ENCODE peak calls at places on chromosomes 5 and 9, in eight cellular contexts. I is body of pancreas; J is psoas muscle; B is tibial nerve; T is breast epithelium; R is lower lobe of right lung; H is sigmoid colon; M is CD8-positive, alpha-beta T cell. U is an unnamed sample.

GRCh38 chr9:14412778-14413177 is 98.8 kb upstream of the NFIB start:
- DNase-seq in I (no peak), J (no peak), B (no peak), T (no peak), R (no peak), H (no peak), M (no peak), U (no peak)

GRCh38 chr5:111507276-111507675 is 5.1 kb downstream of the STARD4 start:
- DNase-seq in I (no peak), J (no peak), B (no peak), T (no peak), R (no peak), H (no peak), M (no peak), U (no peak)

GRCh38 chr9:116516456-116516855 is 170.6 kb upstream of the TRIM32 start:
- DNase-seq in I (no peak), J (no peak), B (no peak), T (no peak), R (no peak), H (no peak), M (no peak), U (peak)

GRCh38 chr9:8599937-8600336 is 800.4 kb upstream of the DMAC1 start:
- DNase-seq in I (no peak), J (no peak), B (no peak), T (no peak), R (no peak), H (peak), M (no peak), U (no peak)

GRCh38 chr9:14485366-14485765 is 171.4 kb upstream of the NFIB start:
- DNase-seq in I (no peak), J (no peak), B (no peak), T (no peak), R (no peak), H (no peak), M (no peak), U (peak)

GRCh38 chr5:1507016-1507375 is 16.8 kb downstream of the LPCAT1 start:
- DNase-seq in I (no peak), J (peak), B (no peak), T (no peak), R (no peak), H (no peak), M (no peak), U (no peak)

GRCh38 chr5:40386293-40386692 is 293.4 kb upstream of the PTGER4 start:
- DNase-seq in I (no peak), J (no peak), B (no peak), T (no peak), R (no peak), H (no peak), M (peak), U (peak)

GRCh38 chr9:98442541-98442940 is 187.1 kb upstream of the TBC1D2 start:
- DNase-seq in I (no peak), J (no peak), B (no peak), T (no peak), R (no peak), H (no peak), M (no peak), U (no peak)

GRCh38 chr5:115098041-115098702 is 71.5 kb downstream of the TRIM36 start:
- DNase-seq in I (peak), J (no peak), B (no peak), T (no peak), R (no peak), H (no peak), M (peak), U (peak)

GRCh38 chr9:15831384-15831783 is 278.5 kb downstream of the CCDC171 start:
- DNase-seq in I (no peak), J (no peak), B (no peak), T (no peak), R (no peak), H (no peak), M (no peak), U (no peak)

GRCh38 chr5:67202830-67203229 is 6.2 kb upstream of the CD180 start:
- DNase-seq in I (no peak), J (no peak), B (no peak), T (peak), R (no peak), H (no peak), M (no peak), U (no peak)

GRCh38 chr9:97853844-97854695 is 1.0 kb downstream of the FOXE1 start:
- DNase-seq in I (no peak), J (no peak), B (no peak), T (no peak), R (peak), H (no peak), M (peak), U (no peak)

GRCh38 chr5:53726121-53726520 is 165.7 kb downstream of the NDUFS4 start:
- DNase-seq in I (no peak), J (no peak), B (no peak), T (no peak), R (no peak), H (no peak), M (no peak), U (no peak)

GRCh38 chr5:137621861-137622823 is 113.7 kb downstream of the KLHL3 start:
- DNase-seq in I (no peak), J (peak), B (no peak), T (peak), R (no peak), H (peak), M (no peak), U (peak)

GRCh38 chr9:136831720-136832104 is 10.6 kb upstream of the AJM1 start:
- DNase-seq in I (no peak), J (no peak), B (no peak), T (no peak), R (no peak), H (no peak), M (peak), U (no peak)

GRCh38 chr9:26919698-26920097 is 27.1 kb upstream of the CAAP1 start:
- DNase-seq in I (no peak), J (no peak), B (no peak), T (no peak), R (no peak), H (no peak), M (no peak), U (no peak)

GRCh38 chr9:83431470-83432060 is 106.6 kb downstream of the FRMD3 start:
- DNase-seq in I (peak), J (peak), B (no peak), T (peak), R (peak), H (no peak), M (no peak), U (no peak)

GRCh38 chr5:143154495-143155375 is 248.8 kb downstream of the NR3C1 start:
- DNase-seq in I (no peak), J (no peak), B (no peak), T (no peak), R (no peak), H (no peak), M (no peak), U (no peak)

GRCh38 chr5:19018822-19019221 is 969.2 kb downstream of the CDH18 start:
- DNase-seq in I (no peak), J (no peak), B (no peak), T (no peak), R (no peak), H (no peak), M (no peak), U (no peak)

GRCh38 chr5:171806976-171807823 is 21.6 kb downstream of the SMIM23 start:
- DNase-seq in I (no peak), J (no peak), B (no peak), T (no peak), R (no peak), H (no peak), M (no peak), U (no peak)

GRCh38 chr9:33125871-33126822 is 41.0 kb downstream of the B4GALT1 start:
- DNase-seq in I (no peak), J (no peak), B (no peak), T (no peak), R (no peak), H (peak), M (no peak), U (peak)

GRCh38 chr5:104189031-104189430 is 626.4 kb upstream of the NUDT12 start:
- DNase-seq in I (no peak), J (no peak), B (no peak), T (no peak), R (no peak), H (no peak), M (no peak), U (peak)

GRCh38 chr5:139658928-139659667 is 10.9 kb downstream of the CXXC5 start:
- DNase-seq in I (peak), J (peak), B (no peak), T (no peak), R (no peak), H (no peak), M (no peak), U (peak)

GRCh38 chr5:36402512-36402906 is 100.8 kb upstream of the RANBP3L start:
- DNase-seq in I (no peak), J (no peak), B (no peak), T (no peak), R (no peak), H (no peak), M (no peak), U (no peak)

GRCh38 chr5:179257190-179257741 is 88.0 kb downstream of the ADAMTS2 start:
- DNase-seq in I (no peak), J (peak), B (no peak), T (no peak), R (no peak), H (peak), M (no peak), U (no peak)

GRCh38 chr9:14961372-14962068 is 51.3 kb upstream of the FREM1 start:
- DNase-seq in I (peak), J (no peak), B (no peak), T (no peak), R (no peak), H (no peak), M (no peak), U (no peak)

GRCh38 chr9:125522328-125522725 is 184.7 kb downstream of the MAPKAP1 start:
- DNase-seq in I (no peak), J (no peak), B (no peak), T (no peak), R (peak), H (no peak), M (no peak), U (peak)

GRCh38 chr5:179906795-179907569 is 715 bp downstream of the TBC1D9B start:
- DNase-seq in I (peak), J (peak), B (no peak), T (no peak), R (peak), H (peak), M (peak), U (no peak)

GRCh38 chr5:140734354-140734753 is 34.1 kb downstream of the ZMAT2 start:
- DNase-seq in I (no peak), J (no peak), B (no peak), T (no peak), R (no peak), H (no peak), M (no peak), U (no peak)

GRCh38 chr5:75885849-75886596 is 168.8 kb upstream of the POC5 start:
- DNase-seq in I (no peak), J (no peak), B (no peak), T (no peak), R (no peak), H (no peak), M (no peak), U (peak)
- TF ChIP-seq CTCF in I (no peak), J (no peak), B (peak), T (no peak), R (no peak), H (no peak), M (no peak), U (peak)

GRCh38 chr5:2989517-2989916 is 238.0 kb upstream of the IRX2 start:
- DNase-seq in I (no peak), J (no peak), B (no peak), T (no peak), R (no peak), H (no peak), M (no peak), U (no peak)
- H3K27ac ChIP-seq in I (no peak), J (no peak), B (no peak), T (no peak), R (no peak), H (no peak), M (no peak), U (no peak)

GRCh38 chr9:129665814-129666511 is 516 bp downstream of the PRRX2 start:
- DNase-seq in I (no peak), J (no peak), B (no peak), T (no peak), R (no peak), H (no peak), M (no peak), U (no peak)

GRCh38 chr9:129666575-129666974 is 1.1 kb downstream of the PRRX2 start:
- DNase-seq in I (no peak), J (no peak), B (no peak), T (no peak), R (no peak), H (no peak), M (no peak), U (no peak)

GRCh38 chr9:129667378-129667777 is 1.9 kb downstream of the PRRX2 start:
- DNase-seq in I (no peak), J (no peak), B (no peak), T (no peak), R (no peak), H (no peak), M (no peak), U (no peak)

GRCh38 chr9:129665008-129665771 is at the start of gene PRRX2:
- DNase-seq in I (no peak), J (peak), B (no peak), T (no peak), R (no peak), H (no peak), M (peak), U (no peak)

DNA sequence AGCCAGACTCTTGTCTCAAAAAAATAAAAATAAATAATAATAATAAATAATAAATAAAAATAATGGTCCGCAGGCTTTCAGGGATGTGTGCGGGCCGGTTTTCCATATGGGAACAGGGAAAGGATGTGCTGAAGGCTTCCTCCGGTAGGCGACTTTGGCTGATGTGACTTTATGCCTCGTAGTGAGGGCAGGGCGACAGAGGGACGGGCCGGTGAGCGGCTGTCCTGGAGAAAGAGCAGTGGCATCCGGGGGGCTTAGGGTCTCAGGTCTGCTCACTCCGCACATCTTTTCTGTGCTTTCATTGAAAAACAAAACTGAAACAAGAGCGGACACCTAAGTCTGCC is 811 bp upstream of the PRRX2 start:
- DNase-seq in I (no peak), J (no peak), B (no peak), T (no peak), R (no peak), H (no peak), M (no peak), U (no peak)
- H3K4me3 ChIP-seq in I (no peak), J (peak), B (peak), T (peak), R (peak), H (peak), M (peak), U (no peak)

DNA sequence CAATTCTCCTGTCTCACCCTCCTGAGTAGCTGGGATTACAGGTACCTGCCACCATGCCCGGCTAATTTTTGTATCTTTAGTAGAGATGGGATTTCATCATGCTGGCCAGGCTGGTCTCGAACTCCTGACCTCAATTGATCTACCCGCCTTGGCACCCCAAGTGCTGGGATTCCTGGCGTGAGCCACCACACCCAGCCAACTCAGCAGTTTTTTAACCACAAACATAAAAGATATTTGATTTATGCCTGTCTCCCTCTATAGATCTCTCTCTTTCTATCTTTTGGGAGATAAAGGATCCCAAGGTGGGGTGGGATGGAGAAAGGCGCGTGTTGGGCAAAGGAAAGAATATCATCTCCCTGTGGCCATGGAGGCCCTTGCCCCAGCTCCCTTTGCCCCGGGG is 26.8 kb downstream of the NR4A3 start:
- DNase-seq in I (no peak), J (no peak), B (no peak), T (no peak), R (no peak), H (no peak), M (no peak), U (no peak)
- TF ChIP-seq CTCF in I (no peak), J (no peak), B (no peak), T (no peak), R (no peak), H (no peak), M (no peak), U (no peak)

DNA sequence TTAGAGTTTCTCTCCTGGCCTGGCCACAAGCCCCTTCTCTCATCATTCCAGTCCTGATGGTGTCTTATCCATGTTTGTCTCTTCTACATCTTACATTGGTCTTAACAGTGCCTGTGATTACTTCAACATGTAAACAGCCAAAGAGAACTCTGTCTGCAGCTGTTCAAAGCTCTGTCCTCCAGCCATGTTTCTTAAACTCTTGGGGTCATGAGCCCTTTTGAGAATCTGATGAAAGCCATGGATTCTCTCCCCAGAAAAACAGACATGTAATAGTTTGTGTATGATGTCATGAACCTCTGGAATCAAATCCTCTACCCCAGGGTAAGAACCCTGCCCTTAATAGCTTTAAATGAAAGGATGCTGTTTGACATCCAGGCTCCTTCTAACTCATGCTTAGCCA is 30.1 kb downstream of the MAMDC2 start:
- DNase-seq in I (no peak), J (no peak), B (no peak), T (no peak), R (no peak), H (no peak), M (no peak), U (no peak)
- H3K27ac ChIP-seq in I (no peak), J (no peak), B (no peak), T (no peak), R (no peak), H (peak), M (no peak), U (no peak)

DNA sequence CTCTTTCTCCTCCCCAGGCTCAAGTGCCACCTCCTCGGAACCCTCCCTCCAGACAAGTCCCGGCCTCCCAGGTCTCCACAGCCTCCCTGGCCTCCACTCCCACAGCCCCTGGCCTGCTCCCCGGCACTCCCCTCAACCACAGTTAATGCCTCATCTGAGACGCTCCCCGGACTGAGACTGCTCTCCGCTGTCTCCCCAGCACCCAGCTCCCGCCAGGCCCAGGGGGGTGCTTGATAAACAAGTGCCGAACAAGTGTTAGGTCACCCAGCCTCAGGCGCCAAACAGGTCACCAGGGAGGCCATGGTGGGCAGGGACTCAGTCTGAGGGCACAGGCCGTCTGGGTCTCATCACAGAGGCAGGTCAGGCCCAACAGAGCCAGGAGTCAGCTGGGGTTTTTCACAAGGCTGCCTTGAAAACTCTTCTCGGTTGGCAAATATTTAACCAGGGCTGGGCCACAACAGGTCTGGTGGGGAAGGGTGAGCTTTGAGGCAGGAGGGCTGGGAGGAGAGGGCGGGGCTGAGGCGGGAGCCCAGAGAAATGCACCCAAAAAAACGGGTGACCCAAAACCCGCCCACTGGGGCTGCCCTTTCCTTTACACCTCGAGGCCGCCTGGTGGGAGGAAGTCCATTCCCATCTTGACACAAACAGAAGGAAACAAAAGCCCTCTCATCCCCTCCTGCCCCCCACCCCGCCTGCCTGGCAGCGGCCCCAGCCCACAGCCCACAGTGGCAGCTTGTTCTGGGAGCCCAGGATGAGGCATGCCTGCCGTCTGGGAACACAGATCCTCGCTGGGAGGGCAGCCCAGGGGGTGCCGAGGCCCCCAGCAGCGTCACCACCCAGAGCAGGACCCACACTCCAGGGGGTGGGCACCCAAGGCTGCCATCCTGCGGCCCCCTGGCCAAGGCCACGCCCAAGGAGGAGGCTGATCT is 66.6 kb upstream of the STXBP1 start:
- DNase-seq in I (peak), J (no peak), B (peak), T (peak), R (peak), H (peak), M (peak), U (no peak)
- H3K4me3 ChIP-seq in I (no peak), J (no peak), B (peak), T (no peak), R (no peak), H (no peak), M (no peak), U (no peak)

GRCh38 chr5:107990881-107991810 is 320.4 kb upstream of the EFNA5 start:
- DNase-seq in I (no peak), J (no peak), B (no peak), T (no peak), R (no peak), H (no peak), M (no peak), U (no peak)
- TF ChIP-seq CTCF in I (no peak), J (no peak), B (no peak), T (no peak), R (no peak), H (no peak), M (no peak), U (no peak)

DNA sequence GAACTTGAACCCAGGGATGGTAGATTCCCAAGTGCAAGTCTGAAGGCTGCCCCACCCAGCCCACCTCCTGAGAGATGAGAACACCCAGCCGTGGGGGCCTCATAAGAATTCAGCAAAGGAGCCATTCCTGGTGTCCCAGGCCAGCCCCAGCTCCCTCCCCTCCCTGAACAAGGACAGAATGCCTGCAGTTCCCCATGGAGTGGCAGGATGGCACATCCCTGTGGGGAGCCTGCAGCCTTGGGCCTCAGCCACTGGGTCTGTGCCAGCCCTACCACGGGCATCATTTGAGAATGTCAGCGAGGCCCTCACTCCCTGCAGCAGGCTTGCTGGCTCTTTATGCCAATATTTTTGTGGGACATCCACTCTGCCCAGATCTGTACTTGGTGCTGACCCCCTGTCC is 36.2 kb upstream of the RAPGEF1 start:
- DNase-seq in I (no peak), J (no peak), B (no peak), T (no peak), R (no peak), H (no peak), M (no peak), U (no peak)
- H3K27ac ChIP-seq in I (no peak), J (no peak), B (no peak), T (no peak), R (no peak), H (no peak), M (no peak), U (no peak)

DNA sequence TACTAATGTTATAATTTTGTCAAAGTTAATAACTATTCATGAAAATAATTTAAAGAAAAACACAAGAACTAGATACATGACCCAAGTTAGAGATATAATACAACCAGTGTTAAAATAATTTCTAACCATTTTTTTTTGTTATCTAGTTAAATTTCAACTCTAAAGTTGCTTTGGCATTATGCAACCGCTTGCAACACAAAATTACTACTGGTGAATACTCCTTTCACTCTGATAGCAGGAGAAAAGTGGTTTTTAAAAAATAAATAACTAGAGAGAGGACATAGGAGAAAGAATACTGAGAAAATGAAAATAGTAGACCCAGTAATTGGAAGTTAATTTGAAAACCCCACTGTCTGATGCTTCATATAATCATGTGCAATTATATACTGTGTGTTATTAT is 622.4 kb upstream of the GRIN3A start:
- DNase-seq in I (no peak), J (no peak), B (no peak), T (no peak), R (no peak), H (no peak), M (no peak), U (no peak)
- H3K4me3 ChIP-seq in I (no peak), J (no peak), B (no peak), T (no peak), R (no peak), H (no peak), M (no peak), U (no peak)